ENCODE peak calls at places on chromosomes 4 and X, in five cellular contexts. D is pancreas, K is right atrium auricular region, A is mucosa of descending colon, Z is heart left ventricle. X is an unnamed sample.

GRCh38 chr4:107740381-107740780 is 20.3 kb upstream of the PAPSS1 start:
- DNase-seq in D (no peak), K (no peak), A (peak; percentile 14), Z (no peak), X (no peak)

GRCh38 chrX:149472620-149473019 is 32.5 kb downstream of the IDS start:
- DNase-seq in D (no peak), K (no peak), A (no peak), Z (no peak), X (no peak)

GRCh38 chrX:140762061-140762460 is 52.5 kb downstream of the LINC00632 start:
- DNase-seq in D (no peak), K (peak; percentile 66), A (peak; percentile 28), Z (peak; percentile 39), X (no peak)

GRCh38 chr4:16155503-16156169 is 70.6 kb downstream of the TAPT1 start:
- DNase-seq in D (no peak), K (no peak), A (no peak), Z (peak; percentile 36), X (no peak)

GRCh38 chrX:43939187-43939926 is 33.8 kb downstream of the NDP start:
- DNase-seq in D (no peak), K (no peak), A (no peak), Z (no peak), X (no peak)

GRCh38 chr4:68751138-68751537 is 64.7 kb upstream of the UGT2B10 start:
- DNase-seq in D (no peak), K (no peak), A (no peak), Z (no peak), X (no peak)

GRCh38 chrX:106862972-106863688 is 40.0 kb downstream of the RIPPLY1 start:
- DNase-seq in D (no peak), K (no peak), A (peak; percentile 38), Z (no peak), X (no peak)

GRCh38 chrX:152206426-152206825 is 68.0 kb upstream of the MAGEA10 start:
- DNase-seq in D (peak; percentile 34), K (no peak), A (no peak), Z (no peak), X (no peak)

GRCh38 chrX:39855748-39856129 is 242.0 kb downstream of the BCOR start:
- DNase-seq in D (no peak), K (no peak), A (peak; percentile 62), Z (no peak), X (peak; percentile 12)

GRCh38 chr4:106495498-106495897 is 126.9 kb upstream of the GIMD1 start:
- DNase-seq in D (no peak), K (no peak), A (no peak), Z (no peak), X (no peak)

GRCh38 chrX:23504895-23505294 is 162.4 kb upstream of the PRDX4 start:
- DNase-seq in D (no peak), K (no peak), A (no peak), Z (no peak), X (no peak)

GRCh38 chr4:11469900-11470708 is 41.4 kb upstream of the HS3ST1 start:
- DNase-seq in D (no peak), K (no peak), A (no peak), Z (no peak), X (no peak)

DNA sequence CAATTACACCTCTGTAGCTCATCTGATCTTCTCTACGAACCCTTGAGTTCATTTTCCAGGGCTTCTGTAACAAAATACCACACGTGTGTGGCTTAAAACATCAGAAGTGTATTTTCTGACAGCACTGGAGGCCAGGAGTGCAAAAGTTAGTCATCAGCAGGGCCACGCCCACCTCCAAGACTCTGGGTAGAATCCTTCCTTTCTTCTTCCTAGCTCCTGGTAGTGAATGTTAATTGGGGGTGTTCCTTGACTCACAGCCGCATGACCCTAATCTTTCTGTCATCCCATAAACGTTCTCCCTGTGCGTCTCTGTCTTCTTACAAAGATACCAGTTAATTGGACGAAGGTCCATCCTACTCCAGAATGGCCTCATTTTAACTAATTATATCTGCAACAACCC is 115.0 kb downstream of the TRIML1 start:
- DNase-seq in D (no peak), K (no peak), A (no peak), Z (no peak), X (no peak)
- TF ChIP-seq CTCF in D (no peak), K (no peak), A (no peak), Z (no peak), X (no peak)

DNA sequence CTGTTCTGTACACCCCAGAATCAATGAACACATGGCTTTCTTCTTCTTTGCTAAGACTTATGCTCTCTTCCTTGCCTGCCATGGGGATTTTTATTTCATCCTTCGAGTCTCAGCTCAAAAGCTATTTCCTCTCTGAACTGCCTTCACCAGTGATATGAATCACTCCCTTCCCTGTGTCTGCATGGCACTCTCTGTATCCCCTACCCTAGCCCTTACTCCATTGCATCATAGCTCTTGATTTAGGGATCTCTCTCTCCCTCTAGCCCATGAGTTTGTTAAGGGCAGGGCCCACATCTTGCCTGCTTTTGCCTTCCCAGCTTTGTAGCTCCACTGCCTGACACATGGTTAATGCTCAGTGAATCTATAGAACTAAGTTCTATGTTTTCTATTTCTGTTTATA is 34.9 kb downstream of the DOCK11 start:
- DNase-seq in D (no peak), K (no peak), A (no peak), Z (no peak), X (no peak)
- H3K4me1 ChIP-seq in D (no peaks in the 10 kb centered on the region), K (no peaks in the 10 kb centered on the region), A (no peaks in the 10 kb centered on the region), Z (no peaks in the 10 kb centered on the region), X (no peaks in the 10 kb centered on the region)

GRCh38 chr4:153792007-153792892 is 3.4 kb upstream of the SFRP2 start:
- DNase-seq in D (peak; percentile 69), K (peak; percentile 75), A (peak; percentile 66), Z (no peak), X (peak; percentile 37)
- TF ChIP-seq CTCF in D (no peak), K (no peak), A (no peak), Z (no peak), X (peak; percentile 19)

GRCh38 chr4:112284166-112284565 is 1.5 kb downstream of the TIFA start:
- DNase-seq in D (no peak), K (no peak), A (no peak), Z (no peak), X (no peak)
- H3K4me1 ChIP-seq in D (peaks cover 14% of the 10 kb centered on the region), K (no peaks in the 10 kb centered on the region), A (peaks cover 5% of the 10 kb centered on the region), Z (peaks cover 6% of the 10 kb centered on the region), X (peaks cover 17% of the 10 kb centered on the region)